ENCODE peak calls at places on chromosome 21, in six cellular contexts. P is K562, B is SK-N-SH, H is HepG2, G is H1, M is GM12878. K is an unnamed sample.

GRCh38 chr21:15000076-15000475 is 64.7 kb downstream of the NRIP1 start:
- DNase-seq in P (no peak), B (no peak), H (no peak), G (no peak), M (no peak), K (no peak)

GRCh38 chr21:38773108-38774061 is 32.3 kb upstream of the ETS2 start:
- DNase-seq in P (no peak), B (no peak), H (peak; percentile 34), G (no peak), M (no peak), K (no peak)

GRCh38 chr21:28822882-28823335 is 169.8 kb downstream of the LTN1 start:
- DNase-seq in P (no peak), B (peak; percentile 33), H (peak; percentile 3), G (no peak), M (no peak), K (no peak)

GRCh38 chr21:45570071-45570470 is 27.8 kb upstream of the SLC19A1 start:
- DNase-seq in P (no peak), B (no peak), H (no peak), G (no peak), M (no peak), K (no peak)

GRCh38 chr21:33908760-33909159 is 6.8 kb downstream of the ATP5PO start:
- DNase-seq in P (no peak), B (no peak), H (no peak), G (no peak), M (no peak), K (no peak)

GRCh38 chr21:38048241-38048640 is 132.0 kb upstream of the KCNJ6 start:
- DNase-seq in P (no peak), B (no peak), H (no peak), G (no peak), M (no peak), K (no peak)

GRCh38 chr21:41133896-41134522 is 34.0 kb upstream of the BACE2 start:
- DNase-seq in P (peak; percentile 65), B (peak; percentile 61), H (peak; percentile 49), G (no peak), M (no peak), K (no peak)

GRCh38 chr21:27149034-27149433 is 182.1 kb upstream of the ADAMTS5 start:
- DNase-seq in P (no peak), B (no peak), H (no peak), G (no peak), M (no peak), K (no peak)

GRCh38 chr21:37531402-37532042 is 164.9 kb downstream of the DYRK1A start:
- DNase-seq in P (no peak), B (no peak), H (no peak), G (no peak), M (no peak), K (no peak)

GRCh38 chr21:27047331-27048314 is 80.7 kb upstream of the ADAMTS5 start:
- DNase-seq in P (no peak), B (no peak), H (no peak), G (no peak), M (no peak), K (no peak)

GRCh38 chr21:42406201-42406601 is 2.5 kb downstream of the UBASH3A start:
- DNase-seq in P (no peak), B (no peak), H (no peak), G (no peak), M (no peak), K (no peak)

GRCh38 chr21:16620921-16621320 is 891.1 kb downstream of the USP25 start:
- DNase-seq in P (no peak), B (no peak), H (no peak), G (no peak), M (no peak), K (no peak)
- TF ChIP-seq GABPA in P (no peak), B (no peak), H (no peak), G (no peak), M (no peak), K (no peak)

DNA sequence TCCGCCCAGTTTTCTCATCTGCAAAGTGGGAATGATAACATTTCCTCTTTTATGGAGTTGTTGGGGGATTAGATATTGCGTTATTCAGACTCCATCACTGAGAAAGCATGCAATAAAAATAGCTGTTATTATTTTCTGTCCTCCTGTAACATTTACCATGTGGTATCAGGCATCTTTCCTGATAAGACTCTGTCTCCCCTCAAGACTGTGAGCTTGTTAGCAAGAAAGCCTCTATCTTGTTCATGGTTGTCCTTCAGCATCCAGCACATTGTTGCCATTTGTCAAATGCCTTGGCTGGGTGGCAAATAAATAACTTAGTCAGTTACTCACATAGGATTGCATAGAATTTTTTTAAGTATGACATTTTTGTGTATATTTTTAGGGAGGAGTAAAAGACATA is 1.2 kb upstream of the JAM2 start:
- DNase-seq in P (no peak), B (no peak), H (no peak), G (no peak), M (no peak), K (no peak)
- TF ChIP-seq GABPA in P (no peak), B (no peak), H (no peak), G (no peak), M (no peak), K (no peak)

DNA sequence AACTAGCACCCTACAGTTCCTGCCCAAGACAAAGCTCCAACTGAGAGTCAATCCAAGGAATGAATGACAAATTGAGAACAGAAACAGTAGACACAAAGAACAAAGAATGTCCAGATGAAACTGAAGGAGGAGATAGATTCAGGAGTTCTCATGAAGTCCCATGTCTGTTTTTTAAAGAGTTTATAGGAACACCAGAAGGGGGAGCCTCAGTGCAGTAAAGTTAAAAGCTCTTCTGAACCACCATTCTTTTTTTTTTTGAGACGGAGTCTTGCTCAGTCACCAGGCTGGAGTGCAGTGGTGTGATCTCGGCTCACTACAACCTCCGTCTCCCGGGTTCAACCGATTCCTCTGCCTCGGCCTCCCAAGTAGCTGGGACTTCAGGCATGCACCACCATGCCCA is 323.6 kb downstream of the MRPL39 start:
- DNase-seq in P (no peak), B (no peak), H (peak; percentile 0), G (no peak), M (no peak), K (no peak)
- TF ChIP-seq GABPA in P (no peak), B (no peak), H (no peak), G (no peak), M (no peak), K (no peak)

DNA sequence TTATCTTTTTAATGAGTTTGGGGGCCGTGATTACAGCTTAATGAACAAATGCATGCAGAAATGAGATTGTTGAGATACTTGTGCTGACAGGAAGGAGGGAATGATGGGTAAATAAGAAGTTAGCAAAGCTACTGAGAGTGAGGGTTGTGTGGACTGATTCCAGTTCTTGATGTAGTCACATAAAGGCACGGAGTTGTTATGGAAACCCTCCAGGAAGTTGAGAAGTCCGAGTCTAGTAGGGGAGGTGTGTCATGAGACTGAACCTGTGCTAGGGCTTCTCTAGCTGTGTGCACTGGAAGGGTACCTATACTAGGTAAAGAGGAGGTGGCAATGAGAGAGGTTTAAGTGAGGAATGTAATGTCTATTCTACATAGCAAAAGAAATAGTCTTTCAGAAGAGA is 475.7 kb downstream of the USP25 start:
- DNase-seq in P (no peak), B (no peak), H (no peak), G (no peak), M (no peak), K (no peak)
- TF ChIP-seq GABPA in P (no peak), B (no peak), H (no peak), G (no peak), M (no peak), K (no peak)

DNA sequence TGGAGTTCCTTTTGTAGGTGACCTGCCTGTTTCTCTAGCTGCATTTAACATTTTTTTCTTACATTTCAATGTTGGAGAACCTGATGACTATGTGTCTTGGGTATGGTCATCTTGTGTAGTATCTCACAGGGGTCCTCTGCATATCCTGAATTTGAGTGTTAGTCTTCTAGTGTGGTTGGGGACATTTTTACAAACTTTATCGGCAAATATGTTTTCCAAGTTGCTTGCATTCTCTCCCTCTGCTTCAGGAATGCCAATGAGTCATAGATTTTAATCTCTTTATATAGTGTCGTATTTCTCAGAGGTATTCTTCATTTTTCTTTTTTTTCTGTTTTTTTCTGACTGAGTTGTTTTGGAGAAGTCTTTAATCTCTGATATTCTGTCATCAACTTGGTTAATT is 684.0 kb downstream of the NCAM2 start:
- DNase-seq in P (no peak), B (no peak), H (no peak), G (no peak), M (no peak), K (no peak)
- TF ChIP-seq GABPA in P (no peak), B (no peak), H (no peak), G (no peak), M (no peak), K (no peak)